ENCODE peak calls at places on chromosomes 12 and 14, in eight cellular contexts. J is HEK293T, L is right cardiac atrium, S is NCI-H526 treated with DMSO at 0.1 percent for 48 hours, C is midbrain, A is Calu3, N is PC-3, D is DMS79 treated with DMSO at 0.1 percent for 48 hours. Z is an unnamed sample.
A peak's percentile ranks its signal among the peaks of the same experiment; 100 is the strongest.

GRCh38 chr12:15299947-15300346 is 22.4 kb upstream of the PTPRO start:
- DNase-seq in L (no peak), S (no peak), C (no peak), N (no peak), A (no peak), D (no peak), J (no peak), Z (no peak)

GRCh38 chr12:43578782-43579181 is 26.8 kb upstream of the ADAMTS20 start:
- DNase-seq in L (no peak), A (no peak), S (no peak), D (no peak), C (no peak), N (no peak), J (no peak), Z (no peak)

GRCh38 chr12:57825451-57825850 is 6.9 kb upstream of the AVIL start:
- DNase-seq in N (no peak), D (no peak), C (no peak), L (no peak), J (no peak), A (no peak), S (no peak), Z (no peak)

GRCh38 chr14:100854435-100854834 is 28.5 kb downstream of the MEG3 start:
- DNase-seq in C (no peak), D (no peak), N (no peak), A (no peak), S (no peak), J (no peak), L (no peak), Z (no peak)

GRCh38 chr14:106094654-106095189 is 568.3 kb downstream of the TMEM121 start:
- DNase-seq in J (peak; percentile 8), D (no peak), L (no peak), C (no peak), S (no peak), N (no peak), A (peak; percentile 7), Z (no peak)

GRCh38 chr12:57157588-57158173 is 10.3 kb upstream of the LRP1-AS start:
- DNase-seq in L (no peak), S (no peak), A (no peak), D (no peak), J (no peak), N (no peak), C (no peak), Z (no peak)

GRCh38 chr12:130970165-130970907 is 16.6 kb downstream of the ADGRD1 start:
- DNase-seq in J (no peak), C (no peak), S (peak; percentile 48), D (no peak), N (no peak), L (no peak), A (no peak), Z (no peak)

GRCh38 chr12:88298761-88299242 is 156.7 kb downstream of the TMTC3 start:
- DNase-seq in A (peak; percentile 59), S (no peak), N (peak; percentile 88), D (peak; percentile 17), L (no peak), C (no peak), J (no peak), Z (peak; percentile 66)

GRCh38 chr12:25497021-25497420 is 56.1 kb downstream of the LMNTD1 start:
- DNase-seq in J (no peak), C (no peak), A (no peak), D (no peak), S (no peak), N (peak; percentile 68), L (no peak), Z (no peak)

GRCh38 chr14:54650331-54651017 is 83.5 kb downstream of the SAMD4A start:
- DNase-seq in J (no peak), S (no peak), C (peak; percentile 36), D (no peak), A (no peak), N (peak; percentile 82), L (peak; percentile 21), Z (peak; percentile 59)

GRCh38 chr12:98439471-98440164 is 75.8 kb upstream of the TMPO start:
- DNase-seq in N (no peak), J (no peak), C (no peak), D (no peak), L (no peak), A (no peak), S (no peak), Z (no peak)

GRCh38 chr14:70856851-70857498 is 47.7 kb upstream of the MAP3K9 start:
- DNase-seq in L (no peak), J (no peak), S (no peak), D (no peak), N (peak; percentile 83), A (no peak), C (no peak), Z (peak; percentile 56)

GRCh38 chr14:91067186-91067585 is 6.7 kb upstream of the RPS6KA5 start:
- DNase-seq in S (no peak), D (no peak), J (no peak), N (no peak), C (no peak), L (no peak), A (no peak), Z (no peak)

GRCh38 chr14:51922624-51923023 is 62.2 kb downstream of the GNG2 start:
- DNase-seq in A (no peak), D (no peak), C (peak; percentile 45), J (no peak), N (no peak), L (peak; percentile 41), S (no peak), Z (peak; percentile 84)

GRCh38 chr14:106790189-106791036 is 1264.0 kb downstream of the TMEM121 start:
- DNase-seq in L (peak; percentile 28), N (peak; percentile 36), J (peak; percentile 38), D (no peak), S (peak; percentile 58), A (peak; percentile 92), C (no peak), Z (no peak)

GRCh38 chr14:66284346-66284745 is 201.8 kb upstream of the CCDC196 start:
- DNase-seq in D (no peak), N (peak; percentile 76), L (no peak), A (no peak), C (no peak), J (no peak), S (no peak), Z (no peak)

GRCh38 chr14:96255501-96256366 is at the start of gene BDKRB1:
- DNase-seq in J (no peak), A (no peak), S (no peak), L (no peak), C (no peak), N (peak; percentile 29), D (no peak), Z (no peak)

GRCh38 chr14:93571275-93571674 is 140.5 kb downstream of the UNC79 start:
- DNase-seq in J (no peak), C (no peak), D (no peak), S (no peak), L (no peak), A (no peak), N (no peak), Z (no peak)

GRCh38 chr12:128047266-128048060 is 219.5 kb upstream of the TMEM132C start:
- DNase-seq in D (peak; percentile 96), J (no peak), N (no peak), S (no peak), L (no peak), A (no peak), C (no peak), Z (peak; percentile 79)

GRCh38 chr14:67538501-67538900 is 5.4 kb downstream of the PLEKHH1 start:
- DNase-seq in L (no peak), A (no peak), J (no peak), S (no peak), N (no peak), D (peak; percentile 42), C (no peak), Z (no peak)

GRCh38 chr12:120194534-120195395 is at the start of gene GCN1:
- DNase-seq in D (peak; percentile 53), N (peak; percentile 98), J (peak; percentile 80), S (peak; percentile 55), A (peak; percentile 94), C (peak; percentile 83), L (peak; percentile 85), Z (peak; percentile 87)

GRCh38 chr12:91331371-91331770 is 148.8 kb upstream of the DCN start:
- DNase-seq in N (peak; percentile 31), J (no peak), C (no peak), L (no peak), D (no peak), A (no peak), S (no peak), Z (no peak)

Z was measured in cardiac muscle cell.